ENCODE peak calls at places on chromosomes 1 and 21, in ten cellular contexts. One of them, this sample, is unnamed.

GRCh38 chr1:211830330-211831142 is at the start of gene LPGAT1:
- DNase-seq in GM23248: peak
- DNase-seq in anterior cingulate cortex: peak
- DNase-seq in heart right ventricle: peak
- DNase-seq in progenitor cell of endocrine pancreas: peak
- DNase-seq in cardiac muscle cell: peak
- DNase-seq in iPS DF 6.9: no peak
- DNase-seq in NT2/D1: peak
- DNase-seq in HT-29: peak
- DNase-seq in caudate nucleus: peak
- DNase-seq in this sample: peak

GRCh38 chr1:101284622-101285218 is 47.9 kb downstream of the S1PR1 start:
- DNase-seq in heart right ventricle: no peak
- DNase-seq in caudate nucleus: no peak
- DNase-seq in iPS DF 6.9: no peak
- DNase-seq in HT-29: no peak
- DNase-seq in progenitor cell of endocrine pancreas: no peak
- DNase-seq in NT2/D1: no peak
- DNase-seq in GM23248: no peak
- DNase-seq in cardiac muscle cell: no peak
- DNase-seq in anterior cingulate cortex: no peak
- DNase-seq in this sample: no peak

GRCh38 chr21:34844033-34844923 is 175.5 kb downstream of the CLIC6 start:
- DNase-seq in HT-29: no peak
- DNase-seq in GM23248: peak
- DNase-seq in cardiac muscle cell: no peak
- DNase-seq in NT2/D1: no peak
- DNase-seq in progenitor cell of endocrine pancreas: no peak
- DNase-seq in heart right ventricle: peak
- DNase-seq in anterior cingulate cortex: no peak
- DNase-seq in iPS DF 6.9: no peak
- DNase-seq in caudate nucleus: no peak
- DNase-seq in this sample: no peak

GRCh38 chr1:173052681-173053196 is 2.0 kb upstream of the TNFSF18 start:
- DNase-seq in cardiac muscle cell: no peak
- DNase-seq in iPS DF 6.9: no peak
- DNase-seq in anterior cingulate cortex: no peak
- DNase-seq in caudate nucleus: no peak
- DNase-seq in GM23248: no peak
- DNase-seq in heart right ventricle: no peak
- DNase-seq in NT2/D1: no peak
- DNase-seq in progenitor cell of endocrine pancreas: no peak
- DNase-seq in HT-29: peak
- DNase-seq in this sample: peak

GRCh38 chr1:155897746-155898145 is 13.4 kb downstream of the RIT1 start:
- DNase-seq in progenitor cell of endocrine pancreas: no peak
- DNase-seq in HT-29: no peak
- DNase-seq in cardiac muscle cell: no peak
- DNase-seq in caudate nucleus: no peak
- DNase-seq in heart right ventricle: no peak
- DNase-seq in anterior cingulate cortex: no peak
- DNase-seq in NT2/D1: no peak
- DNase-seq in iPS DF 6.9: no peak
- DNase-seq in GM23248: no peak
- DNase-seq in this sample: no peak

GRCh38 chr1:47160716-47161115 is 23.5 kb downstream of the CYP4A22 start:
- DNase-seq in caudate nucleus: no peak
- DNase-seq in heart right ventricle: no peak
- DNase-seq in cardiac muscle cell: no peak
- DNase-seq in anterior cingulate cortex: no peak
- DNase-seq in NT2/D1: no peak
- DNase-seq in progenitor cell of endocrine pancreas: no peak
- DNase-seq in iPS DF 6.9: no peak
- DNase-seq in GM23248: no peak
- DNase-seq in HT-29: no peak
- DNase-seq in this sample: no peak

GRCh38 chr1:7863756-7864328 is 11.0 kb upstream of the UTS2 start:
- DNase-seq in cardiac muscle cell: no peak
- DNase-seq in progenitor cell of endocrine pancreas: no peak
- DNase-seq in GM23248: no peak
- DNase-seq in iPS DF 6.9: no peak
- DNase-seq in heart right ventricle: no peak
- DNase-seq in HT-29: no peak
- DNase-seq in NT2/D1: no peak
- DNase-seq in anterior cingulate cortex: no peak
- DNase-seq in caudate nucleus: no peak
- DNase-seq in this sample: no peak

GRCh38 chr1:227744668-227745067 is 9.4 kb downstream of the SNAP47 start:
- DNase-seq in GM23248: no peak
- DNase-seq in iPS DF 6.9: no peak
- DNase-seq in anterior cingulate cortex: no peak
- DNase-seq in progenitor cell of endocrine pancreas: no peak
- DNase-seq in heart right ventricle: no peak
- DNase-seq in NT2/D1: no peak
- DNase-seq in HT-29: no peak
- DNase-seq in caudate nucleus: no peak
- DNase-seq in cardiac muscle cell: no peak
- DNase-seq in this sample: no peak

GRCh38 chr1:11458811-11459275 is 20.1 kb upstream of the DISP3 start:
- DNase-seq in heart right ventricle: peak
- DNase-seq in anterior cingulate cortex: peak
- DNase-seq in caudate nucleus: peak
- DNase-seq in iPS DF 6.9: no peak
- DNase-seq in HT-29: no peak
- DNase-seq in progenitor cell of endocrine pancreas: no peak
- DNase-seq in cardiac muscle cell: no peak
- DNase-seq in NT2/D1: no peak
- DNase-seq in GM23248: no peak
- DNase-seq in this sample: no peak